ENCODE peak calls at places on chromosomes 16 and 17, in seven cellular contexts. O, H, W, J, M, X and E are unnamed samples.

GRCh38 chr17:27552467-27552779 is 78.6 kb upstream of the LGALS9 start:
- DNase-seq in X (no peak), W (no peak), H (peak), J (peak), O (no peak), M (peak), E (peak)

GRCh38 chr16:50603206-50604064 is 55.2 kb downstream of the NKD1 start:
- DNase-seq in J (peak), M (peak), H (peak), W (no peak), O (no peak), X (no peak), E (no peak)

GRCh38 chr17:76018801-76019200 is 8.3 kb downstream of the EVPL start:
- DNase-seq in W (no peak), M (no peak), H (no peak), O (no peak), X (no peak), J (no peak), E (no peak)

GRCh38 chr16:51401673-51402072 is 250.6 kb upstream of the SALL1 start:
- DNase-seq in H (no peak), M (no peak), X (no peak), W (no peak), O (no peak), J (no peak), E (no peak)

GRCh38 chr16:12245923-12246290 is 269.4 kb downstream of the SNX29 start:
- DNase-seq in X (no peak), J (no peak), O (no peak), M (no peak), H (no peak), W (peak), E (no peak)

GRCh38 chr16:13262270-13263090 is 361.1 kb downstream of the SHISA9 start:
- DNase-seq in W (no peak), X (no peak), H (no peak), O (no peak), M (no peak), J (no peak), E (no peak)

GRCh38 chr17:31568140-31568938 is 176.9 kb downstream of the RAB11FIP4 start:
- DNase-seq in O (no peak), J (peak), H (peak), W (no peak), X (no peak), M (no peak), E (no peak)

GRCh38 chr16:81238296-81239011 is at the start of gene BCO1:
- DNase-seq in W (peak), O (no peak), J (peak), H (peak), M (peak), X (no peak), E (peak)

GRCh38 chr17:30093463-30094147 is 23.0 kb upstream of the NSRP1 start:
- DNase-seq in W (peak), O (peak), M (peak), X (peak), J (peak), H (peak), E (peak)

GRCh38 chr16:783404-784161 is 4.6 kb downstream of the RPUSD1 start:
- DNase-seq in W (no peak), J (peak), H (peak), M (no peak), X (no peak), O (no peak), E (no peak)

GRCh38 chr16:27353853-27354252 is 40.1 kb downstream of the IL4R start:
- DNase-seq in J (no peak), O (no peak), W (no peak), X (no peak), M (no peak), H (no peak), E (no peak)

GRCh38 chr16:4232541-4233386 is 9.1 kb downstream of the SRL start:
- DNase-seq in W (no peak), M (no peak), X (no peak), H (no peak), O (no peak), J (no peak), E (no peak)

GRCh38 chr16:56911771-56912541 is 20.0 kb upstream of the HERPUD1 start:
- DNase-seq in J (peak), W (no peak), H (no peak), M (peak), X (no peak), O (peak), E (no peak)

GRCh38 chr17:28897769-28898259 is 281 bp upstream of the FLOT2 start:
- DNase-seq in J (no peak), M (no peak), X (no peak), H (no peak), O (no peak), W (no peak), E (no peak)

GRCh38 chr16:85978291-85978775 is 79.4 kb downstream of the IRF8 start:
- DNase-seq in M (no peak), J (no peak), O (no peak), W (no peak), X (no peak), H (no peak), E (no peak)

GRCh38 chr17:7502987-7503386 is 18.8 kb downstream of the POLR2A start:
- DNase-seq in W (no peak), O (no peak), X (no peak), H (no peak), M (peak), J (no peak), E (peak)

GRCh38 chr17:75030161-75030560 is 16.6 kb downstream of the ATP5PD start:
- DNase-seq in W (no peak), X (no peak), M (no peak), O (no peak), J (no peak), H (no peak), E (peak)

GRCh38 chr17:78904371-78904770 is 1.4 kb upstream of the CEP295NL start:
- DNase-seq in J (no peak), M (no peak), O (no peak), X (no peak), W (no peak), H (peak), E (no peak)

GRCh38 chr17:9291912-9292562 is 270.7 kb downstream of the NTN1 start:
- DNase-seq in M (peak), O (peak), H (peak), J (no peak), X (peak), W (no peak), E (peak)